ENCODE peak calls at places on chromosomes 6 and 20, in four cellular contexts. E is A549, C is IMR-90, O is K562. U is an unnamed sample.

GRCh38 chr6:11934638-11935037 is 77.5 kb upstream of the HIVEP1 start:
- DNase-seq in E (no peak), C (no peak), O (no peak), U (no peak)

GRCh38 chr20:4546786-4547185 is 174.9 kb upstream of the PRND start:
- DNase-seq in E (peak), C (peak), O (no peak), U (no peak)

GRCh38 chr6:119307041-119307440 is 42.5 kb downstream of the MAN1A1 start:
- DNase-seq in E (no peak), C (no peak), O (no peak), U (no peak)

GRCh38 chr6:167791780-167792478 is 34.8 kb upstream of the AFDN start:
- DNase-seq in E (no peak), C (no peak), O (no peak), U (no peak)

GRCh38 chr6:69421986-69422385 is 374.8 kb downstream of the LMBRD1 start:
- DNase-seq in E (no peak), C (no peak), O (no peak), U (no peak)

GRCh38 chr6:71238351-71238750 is 50.3 kb upstream of the OGFRL1 start:
- DNase-seq in E (no peak), C (peak), O (no peak), U (no peak)

GRCh38 chr6:31940256-31940664 is 5.6 kb upstream of the CFB start:
- DNase-seq in E (no peak), C (peak), O (no peak), U (peak)

GRCh38 chr6:107561325-107561724 is 71.4 kb downstream of the SOBP start:
- DNase-seq in E (no peak), C (no peak), O (no peak), U (no peak)

GRCh38 chr20:49560186-49560585 is 7.8 kb downstream of the PTGIS start:
- DNase-seq in E (no peak), C (no peak), O (no peak), U (no peak)

GRCh38 chr6:20146291-20146690 is 66.0 kb downstream of the MBOAT1 start:
- DNase-seq in E (no peak), C (no peak), O (no peak), U (no peak)

GRCh38 chr20:50815162-50815989 is 20.5 kb downstream of the BCAS4 start:
- DNase-seq in E (no peak), C (peak), O (no peak), U (no peak)

GRCh38 chr6:137550527-137550926 is 56.3 kb upstream of the OLIG3 start:
- DNase-seq in E (no peak), C (no peak), O (no peak), U (no peak)

GRCh38 chr20:8646716-8647115 is 422.2 kb upstream of the PLCB4 start:
- DNase-seq in E (no peak), C (peak), O (no peak), U (no peak)

GRCh38 chr6:130969807-130970491 is 93.1 kb downstream of the EPB41L2 start:
- DNase-seq in E (peak), C (peak), O (no peak), U (peak)

GRCh38 chr20:49186535-49187329 is 1.4 kb downstream of the STAU1 start:
- DNase-seq in E (peak), C (peak), O (peak), U (peak)

GRCh38 chr6:148593130-148593812 is 153.6 kb upstream of the UST start:
- DNase-seq in E (no peak), C (peak), O (no peak), U (no peak)

GRCh38 chr6:56555438-56555872 is 87.2 kb downstream of the DST start:
- DNase-seq in E (no peak), C (peak), O (no peak), U (no peak)

GRCh38 chr6:142377112-142377848 is 75.5 kb downstream of the ADGRG6 start:
- DNase-seq in E (peak), C (peak), O (peak), U (peak)

GRCh38 chr20:6269163-6269873 is 146.5 kb upstream of the FERMT1 start:
- DNase-seq in E (no peak), C (no peak), O (no peak), U (no peak)

GRCh38 chr20:1505361-1505760 is 14.1 kb upstream of the SIRPB2 start:
- DNase-seq in E (peak), C (no peak), O (no peak), U (no peak)

GRCh38 chr6:125753218-125753936 is 3.9 kb downstream of the HEY2 start:
- DNase-seq in E (peak), C (peak), O (no peak), U (peak)

GRCh38 chr20:24111858-24112257 is 123.3 kb upstream of the GGTLC1 start:
- DNase-seq in E (no peak), C (no peak), O (no peak), U (no peak)

GRCh38 chr6:157107915-157108651 is 215.2 kb downstream of the TMEM242 start:
- DNase-seq in E (peak), C (peak), O (peak), U (no peak)

GRCh38 chr6:71602385-71602949 is 283.9 kb upstream of the RIMS1 start:
- DNase-seq in E (no peak), C (peak), O (no peak), U (no peak)

GRCh38 chr6:159831373-159831679 is 31.2 kb downstream of the PNLDC1 start:
- DNase-seq in E (no peak), C (no peak), O (no peak), U (no peak)

GRCh38 chr20:17732907-17733521 is 33.2 kb downstream of the BANF2 start:
- DNase-seq in E (no peak), C (no peak), O (no peak), U (no peak)

GRCh38 chr20:50916257-50916656 is 15.0 kb downstream of the ADNP start:
- DNase-seq in E (peak), C (peak), O (peak), U (no peak)

GRCh38 chr6:54614499-54615195 is 231.9 kb upstream of the FAM83B start:
- DNase-seq in E (no peak), C (no peak), O (no peak), U (no peak)

GRCh38 chr6:106973018-106973840 is 1.3 kb downstream of the CD24 start:
- DNase-seq in E (no peak), C (no peak), O (no peak), U (no peak)

GRCh38 chr6:65818576-65818975 is 111.5 kb upstream of the EYS start:
- DNase-seq in E (no peak), C (no peak), O (no peak), U (no peak)

GRCh38 chr6:122405417-122405816 is 6.0 kb downstream of the HSF2 start:
- DNase-seq in E (peak), C (peak), O (no peak), U (no peak)

GRCh38 chr6:109429496-109429895 is 10.9 kb downstream of the PPIL6 start:
- DNase-seq in E (no peak), C (no peak), O (no peak), U (no peak)

GRCh38 chr6:109428889-109429477 is 11.4 kb downstream of the PPIL6 start:
- DNase-seq in E (no peak), C (peak), O (no peak), U (no peak)

GRCh38 chr6:109434456-109434855 is 6.0 kb downstream of the PPIL6 start:
- DNase-seq in E (no peak), C (no peak), O (no peak), U (no peak)
- TF ChIP-seq MAZ in E (no peak), C (no peak), O (no peak), U (no peak)

GRCh38 chr6:143510991-143511891 is at the start of gene FUCA2:
- DNase-seq in E (peak), C (peak), O (peak), U (peak)
- TF ChIP-seq POLR2A in E (peak), C (peak), O (peak), U (peak)

DNA sequence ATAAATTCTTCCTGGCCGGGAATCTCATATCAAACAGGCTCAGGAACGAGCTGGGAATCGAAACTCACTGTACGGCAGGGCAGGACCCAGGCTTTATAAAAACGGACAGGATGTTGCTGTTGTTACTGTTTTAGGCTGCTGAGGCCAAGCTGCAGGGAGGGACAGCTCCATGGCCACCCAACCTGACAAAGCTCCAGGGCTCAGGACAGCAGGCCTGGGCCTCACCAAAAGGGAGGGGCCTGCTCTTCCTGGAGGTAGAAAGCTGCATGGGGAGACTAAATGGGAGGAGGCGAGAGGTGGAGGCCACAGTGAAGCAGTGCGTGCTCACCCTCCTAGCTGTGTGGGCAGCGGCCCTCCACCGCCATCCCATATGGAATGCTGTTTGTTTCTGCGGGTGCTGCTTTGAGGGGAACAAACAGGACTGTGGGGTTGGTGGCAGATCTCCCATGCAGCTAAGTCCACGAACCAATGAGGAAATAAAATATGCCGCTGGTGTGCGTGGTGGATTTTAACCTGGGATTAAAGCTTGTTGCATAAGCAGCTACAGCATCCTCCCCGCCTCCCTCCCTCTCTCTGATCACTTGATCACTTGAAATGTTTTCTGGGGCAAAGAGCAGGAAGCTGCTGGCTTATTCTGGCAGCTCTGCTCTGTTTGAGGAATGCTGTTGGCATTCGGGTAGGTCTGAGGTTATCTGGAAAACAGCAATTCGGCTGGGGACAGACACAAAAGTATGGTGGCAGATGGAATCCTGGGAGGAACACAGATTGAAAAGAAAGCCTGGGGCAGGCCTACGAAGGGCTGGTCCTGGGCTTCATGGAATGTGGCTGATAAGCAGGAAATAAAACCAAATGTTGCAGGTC is 2.4 kb upstream of the ZMYND8 start:
- DNase-seq in E (peak), C (peak), O (peak), U (peak)
- TF ChIP-seq MAZ in E (no peak), C (peak), O (peak), U (peak)

GRCh38 chr20:46119547-46119946 is 1.4 kb downstream of the CD40 start:
- DNase-seq in E (no peak), C (no peak), O (no peak), U (no peak)

GRCh38 chr20:46118481-46119020 is 437 bp downstream of the CD40 start:
- DNase-seq in E (no peak), C (no peak), O (no peak), U (no peak)

GRCh38 chr20:46120136-46120535 is 2.0 kb downstream of the CD40 start:
- DNase-seq in E (no peak), C (no peak), O (no peak), U (no peak)

GRCh38 chr20:46119028-46119546 is 973 bp downstream of the CD40 start:
- DNase-seq in E (no peak), C (no peak), O (no peak), U (no peak)

GRCh38 chr20:46117704-46118467 is at the start of gene CD40:
- DNase-seq in E (peak), C (peak), O (peak), U (peak)
- TF ChIP-seq POLR2A in E (peak), C (no peak), O (no peak), U (peak)

DNA sequence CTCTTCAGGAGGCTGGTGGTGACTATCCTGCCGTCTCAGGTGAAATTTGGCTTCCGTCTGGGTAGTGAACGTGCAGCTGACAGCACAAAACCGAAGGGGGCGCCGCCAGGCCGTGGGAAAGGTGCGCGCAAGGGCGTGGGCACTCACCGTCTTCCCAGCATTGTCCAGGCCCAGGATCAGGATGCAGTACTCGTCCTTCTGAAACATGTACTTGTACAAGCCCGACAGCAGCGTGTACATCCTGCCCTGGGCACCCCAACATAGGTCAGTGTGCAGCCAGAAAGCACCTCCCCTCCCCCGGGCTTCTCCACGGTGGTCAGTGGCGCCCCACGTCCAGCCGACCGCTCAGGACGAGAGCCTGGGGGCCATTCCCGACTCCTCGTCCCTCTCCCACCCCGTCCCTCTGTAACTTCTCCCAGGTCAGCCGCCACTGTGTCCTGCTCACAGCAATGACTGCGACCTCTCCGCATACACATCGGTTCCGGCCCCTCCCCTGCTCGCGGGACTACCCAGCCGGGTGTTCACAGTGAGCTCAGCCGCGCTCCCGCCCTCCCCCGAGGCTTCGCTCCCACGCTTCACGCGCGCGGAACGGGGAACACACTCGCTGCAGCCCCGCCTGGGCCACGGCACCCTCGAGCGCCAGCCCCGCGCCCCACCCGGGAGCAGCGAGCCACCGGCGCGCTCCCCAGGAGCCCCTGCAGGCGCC is 771 bp downstream of the ARFRP1 start:
- DNase-seq in E (peak), C (peak), O (peak), U (peak)
- TF ChIP-seq MAZ in E (no peak), C (peak), O (peak), U (peak)